ENCODE peak calls at places on chromosomes 3 and 15, in six cellular contexts. One of them, this sample, is unnamed.

GRCh38 chr15:84981711-84982300 is at the start of gene PDE8A:
- DNase-seq in fibroblast of the aortic adventitia: no peak
- DNase-seq in AG04449: no peak
- DNase-seq in NB4: peak; percentile 69
- DNase-seq in Peyer's patch: peak; percentile 79
- DNase-seq in endothelial cell of umbilical vein: peak; percentile 57
- DNase-seq in this sample: no peak

GRCh38 chr15:98889930-98890695 is 117.5 kb downstream of the PGPEP1L start:
- DNase-seq in Peyer's patch: no peak
- DNase-seq in AG04449: peak; percentile 69
- DNase-seq in endothelial cell of umbilical vein: peak; percentile 60
- DNase-seq in fibroblast of the aortic adventitia: peak; percentile 88
- DNase-seq in NB4: peak; percentile 29
- DNase-seq in this sample: no peak

GRCh38 chr3:170614214-170614966 is 28.5 kb upstream of the SLC7A14 start:
- DNase-seq in NB4: peak; percentile 52
- DNase-seq in Peyer's patch: peak; percentile 54
- DNase-seq in AG04449: peak; percentile 65
- DNase-seq in fibroblast of the aortic adventitia: peak; percentile 90
- DNase-seq in endothelial cell of umbilical vein: peak; percentile 83
- DNase-seq in this sample: peak; percentile 59

GRCh38 chr3:60081381-60082095 is 1031.7 kb upstream of the CFAP20DC start:
- DNase-seq in AG04449: no peak
- DNase-seq in fibroblast of the aortic adventitia: no peak
- DNase-seq in endothelial cell of umbilical vein: no peak
- DNase-seq in NB4: peak; percentile 11
- DNase-seq in Peyer's patch: no peak
- DNase-seq in this sample: no peak

GRCh38 chr15:28125673-28126651 is 26.8 kb upstream of the OCA2 start:
- DNase-seq in fibroblast of the aortic adventitia: peak; percentile 77
- DNase-seq in Peyer's patch: no peak
- DNase-seq in NB4: peak; percentile 54
- DNase-seq in endothelial cell of umbilical vein: peak; percentile 61
- DNase-seq in AG04449: no peak
- DNase-seq in this sample: no peak

GRCh38 chr15:65008989-65009388 is 19.3 kb upstream of the SPG21 start:
- DNase-seq in NB4: peak; percentile 49
- DNase-seq in endothelial cell of umbilical vein: no peak
- DNase-seq in AG04449: no peak
- DNase-seq in Peyer's patch: no peak
- DNase-seq in fibroblast of the aortic adventitia: no peak
- DNase-seq in this sample: no peak

GRCh38 chr3:195425849-195426248 is 17.0 kb downstream of the ACAP2 start:
- DNase-seq in AG04449: no peak
- DNase-seq in endothelial cell of umbilical vein: no peak
- DNase-seq in NB4: no peak
- DNase-seq in Peyer's patch: no peak
- DNase-seq in fibroblast of the aortic adventitia: no peak
- DNase-seq in this sample: no peak

GRCh38 chr3:136653628-136654027 is 98.5 kb downstream of the STAG1 start:
- DNase-seq in Peyer's patch: no peak
- DNase-seq in fibroblast of the aortic adventitia: no peak
- DNase-seq in AG04449: no peak
- DNase-seq in endothelial cell of umbilical vein: no peak
- DNase-seq in NB4: no peak
- DNase-seq in this sample: no peak

GRCh38 chr15:88661041-88661765 is 22.4 kb downstream of the ISG20 start:
- DNase-seq in Peyer's patch: no peak
- DNase-seq in fibroblast of the aortic adventitia: peak; percentile 62
- DNase-seq in AG04449: peak; percentile 44
- DNase-seq in NB4: no peak
- DNase-seq in endothelial cell of umbilical vein: no peak
- DNase-seq in this sample: no peak

GRCh38 chr3:16741890-16742289 is 136.7 kb upstream of the DAZL start:
- DNase-seq in AG04449: no peak
- DNase-seq in NB4: no peak
- DNase-seq in endothelial cell of umbilical vein: no peak
- DNase-seq in fibroblast of the aortic adventitia: no peak
- DNase-seq in Peyer's patch: no peak
- DNase-seq in this sample: no peak

GRCh38 chr3:143826296-143826695 is 22.0 kb downstream of the SLC9A9 start:
- DNase-seq in AG04449: no peak
- DNase-seq in NB4: no peak
- DNase-seq in fibroblast of the aortic adventitia: no peak
- DNase-seq in Peyer's patch: no peak
- DNase-seq in endothelial cell of umbilical vein: no peak
- DNase-seq in this sample: no peak

GRCh38 chr3:56823421-56823926 is 21.7 kb upstream of the ARHGEF3 start:
- DNase-seq in AG04449: no peak
- DNase-seq in endothelial cell of umbilical vein: no peak
- DNase-seq in Peyer's patch: no peak
- DNase-seq in fibroblast of the aortic adventitia: peak; percentile 76
- DNase-seq in NB4: no peak
- DNase-seq in this sample: no peak

GRCh38 chr15:59170295-59170881 is 36.3 kb upstream of the LDHAL6B start:
- DNase-seq in endothelial cell of umbilical vein: peak; percentile 63
- DNase-seq in Peyer's patch: no peak
- DNase-seq in NB4: no peak
- DNase-seq in AG04449: no peak
- DNase-seq in fibroblast of the aortic adventitia: peak; percentile 69
- DNase-seq in this sample: no peak

GRCh38 chr15:85581495-85581894 is 201.1 kb downstream of the AKAP13 start:
- DNase-seq in NB4: no peak
- DNase-seq in AG04449: no peak
- DNase-seq in endothelial cell of umbilical vein: no peak
- DNase-seq in fibroblast of the aortic adventitia: no peak
- DNase-seq in Peyer's patch: peak; percentile 86
- DNase-seq in this sample: no peak

GRCh38 chr15:67501177-67501835 is 19.6 kb upstream of the C15orf61 start:
- DNase-seq in fibroblast of the aortic adventitia: peak; percentile 67
- DNase-seq in endothelial cell of umbilical vein: peak; percentile 48
- DNase-seq in Peyer's patch: no peak
- DNase-seq in NB4: peak; percentile 51
- DNase-seq in AG04449: no peak
- DNase-seq in this sample: no peak

GRCh38 chr3:184360070-184360833 is 1.2 kb downstream of the CLCN2 start:
- DNase-seq in AG04449: no peak
- DNase-seq in Peyer's patch: no peak
- DNase-seq in NB4: no peak
- DNase-seq in endothelial cell of umbilical vein: no peak
- DNase-seq in fibroblast of the aortic adventitia: no peak
- DNase-seq in this sample: no peak

GRCh38 chr3:13215940-13216546 is 142.8 kb upstream of the IQSEC1 start:
- DNase-seq in AG04449: peak; percentile 5
- DNase-seq in fibroblast of the aortic adventitia: peak; percentile 49
- DNase-seq in Peyer's patch: no peak
- DNase-seq in NB4: no peak
- DNase-seq in endothelial cell of umbilical vein: no peak
- DNase-seq in this sample: peak; percentile 61

GRCh38 chr3:18024715-18025114 is 282.3 kb upstream of the TBC1D5 start:
- DNase-seq in fibroblast of the aortic adventitia: no peak
- DNase-seq in NB4: no peak
- DNase-seq in AG04449: no peak
- DNase-seq in Peyer's patch: no peak
- DNase-seq in endothelial cell of umbilical vein: no peak
- DNase-seq in this sample: no peak

GRCh38 chr3:32018723-32019564 is 37.4 kb downstream of the ZNF860 start:
- DNase-seq in fibroblast of the aortic adventitia: peak; percentile 71
- DNase-seq in AG04449: no peak
- DNase-seq in NB4: peak; percentile 58
- DNase-seq in Peyer's patch: no peak
- DNase-seq in endothelial cell of umbilical vein: peak; percentile 63
- DNase-seq in this sample: no peak

GRCh38 chr15:42744200-42744599 is 7.3 kb upstream of the CDAN1 start:
- DNase-seq in fibroblast of the aortic adventitia: no peak
- DNase-seq in endothelial cell of umbilical vein: no peak
- DNase-seq in Peyer's patch: no peak
- DNase-seq in AG04449: no peak
- DNase-seq in NB4: no peak
- DNase-seq in this sample: no peak

GRCh38 chr15:31740203-31740602 is 290.1 kb upstream of the CHRNA7 start:
- DNase-seq in endothelial cell of umbilical vein: no peak
- DNase-seq in Peyer's patch: no peak
- DNase-seq in AG04449: no peak
- DNase-seq in fibroblast of the aortic adventitia: no peak
- DNase-seq in NB4: no peak
- DNase-seq in this sample: no peak

GRCh38 chr3:17639257-17639656 is 103.2 kb downstream of the TBC1D5 start:
- DNase-seq in endothelial cell of umbilical vein: peak; percentile 52
- DNase-seq in fibroblast of the aortic adventitia: peak; percentile 80
- DNase-seq in AG04449: peak; percentile 41
- DNase-seq in Peyer's patch: no peak
- DNase-seq in NB4: no peak
- DNase-seq in this sample: no peak

GRCh38 chr3:192010490-192010889 is 549.5 kb downstream of the PYDC2 start:
- DNase-seq in endothelial cell of umbilical vein: no peak
- DNase-seq in NB4: no peak
- DNase-seq in AG04449: no peak
- DNase-seq in Peyer's patch: no peak
- DNase-seq in fibroblast of the aortic adventitia: no peak
- DNase-seq in this sample: no peak
- TF ChIP-seq CTCF in endothelial cell of umbilical vein: no peak
- TF ChIP-seq CTCF in NB4: no peak
- TF ChIP-seq CTCF in AG04449: no peak
- TF ChIP-seq CTCF in Peyer's patch: no peak
- TF ChIP-seq CTCF in fibroblast of the aortic adventitia: no peak
- TF ChIP-seq CTCF in this sample: no peak

DNA sequence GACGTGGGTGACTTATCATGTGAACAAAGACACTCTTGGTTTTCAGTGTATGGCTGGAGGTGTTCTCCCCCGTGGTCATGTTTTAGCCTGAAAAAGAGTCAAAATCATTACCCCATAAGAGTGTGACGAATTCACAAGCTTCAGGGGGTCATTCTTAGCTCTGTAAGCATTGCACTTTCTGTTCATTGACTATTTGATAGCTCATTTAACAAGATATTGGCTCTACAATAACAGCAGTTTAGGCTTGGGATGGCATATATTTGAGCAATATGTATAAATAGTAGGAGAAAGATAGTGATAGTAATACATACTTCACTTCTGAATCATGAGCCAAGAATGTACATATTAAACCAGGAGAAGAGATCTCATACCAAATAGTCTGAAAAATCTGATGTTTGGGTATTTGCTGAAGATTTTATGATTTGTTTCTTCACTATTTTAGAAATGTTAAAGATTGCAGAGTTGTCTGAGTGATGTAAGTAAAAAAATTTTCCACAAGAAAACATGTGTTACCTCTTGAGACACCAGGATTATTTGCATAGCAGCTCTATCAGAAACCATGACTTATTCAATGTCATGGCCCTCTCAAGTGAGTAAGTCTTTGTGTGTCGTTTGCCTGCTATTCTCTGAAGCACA is 996.0 kb downstream of the OTOL1 start:
- DNase-seq in Peyer's patch: no peak
- DNase-seq in fibroblast of the aortic adventitia: peak; percentile 67
- DNase-seq in endothelial cell of umbilical vein: no peak
- DNase-seq in NB4: no peak
- DNase-seq in AG04449: peak; percentile 69
- DNase-seq in this sample: no peak
- H3K4me3 ChIP-seq in Peyer's patch: no peak overlapping the region
- H3K4me3 ChIP-seq in fibroblast of the aortic adventitia: no peak overlapping the region
- H3K4me3 ChIP-seq in endothelial cell of umbilical vein: no peak overlapping the region
- H3K4me3 ChIP-seq in NB4: no peak overlapping the region
- H3K4me3 ChIP-seq in AG04449: no peak overlapping the region
- H3K4me3 ChIP-seq in this sample: no peak overlapping the region

GRCh38 chr15:66107070-66107469 is 146.5 kb downstream of the MEGF11 start:
- DNase-seq in Peyer's patch: no peak
- DNase-seq in endothelial cell of umbilical vein: no peak
- DNase-seq in NB4: no peak
- DNase-seq in fibroblast of the aortic adventitia: no peak
- DNase-seq in AG04449: no peak
- DNase-seq in this sample: no peak

GRCh38 chr15:66109826-66110225 is 143.7 kb downstream of the MEGF11 start:
- DNase-seq in fibroblast of the aortic adventitia: no peak
- DNase-seq in NB4: no peak
- DNase-seq in Peyer's patch: no peak
- DNase-seq in AG04449: no peak
- DNase-seq in endothelial cell of umbilical vein: no peak
- DNase-seq in this sample: no peak

GRCh38 chr15:66105286-66105984 is 148.1 kb downstream of the MEGF11 start:
- DNase-seq in NB4: no peak
- DNase-seq in Peyer's patch: no peak
- DNase-seq in endothelial cell of umbilical vein: no peak
- DNase-seq in AG04449: no peak
- DNase-seq in fibroblast of the aortic adventitia: no peak
- DNase-seq in this sample: no peak

GRCh38 chr15:66110788-66111187 is 142.8 kb downstream of the MEGF11 start:
- DNase-seq in Peyer's patch: no peak
- DNase-seq in NB4: no peak
- DNase-seq in endothelial cell of umbilical vein: no peak
- DNase-seq in AG04449: no peak
- DNase-seq in fibroblast of the aortic adventitia: no peak
- DNase-seq in this sample: no peak

DNA sequence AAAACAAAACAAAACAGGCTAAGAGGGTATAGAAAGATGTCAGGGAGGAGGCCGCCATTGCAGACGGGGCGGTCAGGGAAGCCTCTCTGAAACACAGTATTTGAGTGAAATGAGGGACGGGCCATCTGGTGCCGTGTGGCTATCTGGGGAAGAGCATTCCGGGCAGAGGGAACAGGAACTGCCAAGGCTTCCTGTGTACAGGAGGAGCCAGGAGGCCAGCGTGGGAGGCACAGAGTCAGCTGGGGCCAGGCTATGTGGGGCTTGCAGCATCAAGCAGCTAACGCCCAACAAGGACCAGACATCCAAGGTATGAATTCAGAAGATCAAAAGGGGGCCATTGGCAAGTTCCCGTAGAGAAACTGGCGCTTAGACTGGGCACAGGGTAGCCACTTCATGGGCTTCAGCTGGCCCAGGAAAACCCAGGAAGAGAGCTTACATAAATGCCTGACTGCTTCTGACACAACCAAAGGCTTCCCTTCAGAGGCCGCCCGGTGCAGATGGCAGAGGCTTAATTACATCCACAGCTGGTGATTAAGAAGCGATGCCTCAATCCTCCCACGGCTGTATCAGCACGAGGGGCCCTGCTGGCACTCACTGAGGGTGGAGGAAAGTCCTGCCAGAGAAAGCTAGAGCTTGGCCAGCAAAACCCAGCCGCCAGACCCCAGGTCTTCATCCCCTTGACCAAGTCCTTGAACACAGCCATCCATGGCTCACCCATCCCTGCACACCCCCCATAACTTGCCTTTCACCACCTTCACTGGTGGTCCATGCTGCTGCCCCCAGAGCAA is 144.9 kb downstream of the MEGF11 start:
- DNase-seq in Peyer's patch: no peak
- DNase-seq in fibroblast of the aortic adventitia: no peak
- DNase-seq in AG04449: no peak
- DNase-seq in NB4: no peak
- DNase-seq in endothelial cell of umbilical vein: no peak
- DNase-seq in this sample: no peak
- TF ChIP-seq CTCF in Peyer's patch: no peak
- TF ChIP-seq CTCF in fibroblast of the aortic adventitia: no peak
- TF ChIP-seq CTCF in AG04449: no peak
- TF ChIP-seq CTCF in NB4: no peak
- TF ChIP-seq CTCF in endothelial cell of umbilical vein: no peak
- TF ChIP-seq CTCF in this sample: no peak

DNA sequence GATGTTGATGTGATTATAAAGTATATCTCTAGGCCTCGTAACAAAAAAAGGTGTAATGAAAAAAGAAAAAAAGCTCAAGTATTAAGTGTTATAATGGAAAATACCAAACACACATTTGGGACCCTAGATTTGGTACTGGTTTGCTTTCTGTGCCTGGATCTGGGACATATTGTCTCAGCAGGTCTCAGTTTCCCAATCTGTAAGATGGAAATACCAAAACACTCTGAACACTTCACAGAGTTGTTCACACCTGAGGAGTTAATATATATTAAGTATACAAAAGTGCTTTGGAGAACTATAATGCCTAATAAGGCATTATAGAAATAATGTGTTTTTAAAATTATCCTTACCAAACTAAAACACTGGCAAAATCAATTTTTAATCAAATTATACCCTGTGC is 60.0 kb downstream of the CLASP2 start:
- DNase-seq in endothelial cell of umbilical vein: no peak
- DNase-seq in fibroblast of the aortic adventitia: no peak
- DNase-seq in NB4: no peak
- DNase-seq in AG04449: no peak
- DNase-seq in Peyer's patch: no peak
- DNase-seq in this sample: no peak
- H3K4me3 ChIP-seq in endothelial cell of umbilical vein: no peak overlapping the region
- H3K4me3 ChIP-seq in fibroblast of the aortic adventitia: no peak overlapping the region
- H3K4me3 ChIP-seq in NB4: no peak overlapping the region
- H3K4me3 ChIP-seq in AG04449: no peak overlapping the region
- H3K4me3 ChIP-seq in Peyer's patch: peak overlapping the region; percentile 48
- H3K4me3 ChIP-seq in this sample: no peak overlapping the region

This sample was measured in epithelial cell of proximal tubule.